ENCODE peak calls at places on chromosome 5, in six cellular contexts. One of them, this sample, is unnamed.

GRCh38 chr5:120388016-120388781 is 75.9 kb upstream of the PRR16 start:
- DNase-seq in CD8-positive, alpha-beta T cell: no peak
- DNase-seq in tibial nerve: no peak
- DNase-seq in fibroblast of pulmonary artery: peak
- DNase-seq in CD4-positive, alpha-beta T cell: no peak
- DNase-seq in IMR-90: peak
- DNase-seq in this sample: no peak

GRCh38 chr5:105508519-105508918 is 1945.9 kb upstream of the NUDT12 start:
- DNase-seq in CD8-positive, alpha-beta T cell: no peak
- DNase-seq in tibial nerve: no peak
- DNase-seq in fibroblast of pulmonary artery: no peak
- DNase-seq in CD4-positive, alpha-beta T cell: no peak
- DNase-seq in IMR-90: peak
- DNase-seq in this sample: no peak

GRCh38 chr5:140041492-140042421 is 1.3 kb downstream of the NRG2 start:
- DNase-seq in CD8-positive, alpha-beta T cell: no peak
- DNase-seq in tibial nerve: peak
- DNase-seq in fibroblast of pulmonary artery: peak
- DNase-seq in CD4-positive, alpha-beta T cell: peak
- DNase-seq in IMR-90: peak
- DNase-seq in this sample: peak

GRCh38 chr5:97037819-97038218 is 101.9 kb downstream of the LNPEP start:
- DNase-seq in CD8-positive, alpha-beta T cell: no peak
- DNase-seq in tibial nerve: no peak
- DNase-seq in fibroblast of pulmonary artery: no peak
- DNase-seq in CD4-positive, alpha-beta T cell: no peak
- DNase-seq in IMR-90: no peak
- DNase-seq in this sample: no peak

GRCh38 chr5:35345222-35345621 is 114.9 kb upstream of the PRLR start:
- DNase-seq in CD8-positive, alpha-beta T cell: no peak
- DNase-seq in tibial nerve: no peak
- DNase-seq in fibroblast of pulmonary artery: no peak
- DNase-seq in CD4-positive, alpha-beta T cell: no peak
- DNase-seq in IMR-90: no peak
- DNase-seq in this sample: no peak

GRCh38 chr5:72291601-72292000 is 28.4 kb downstream of the MRPS27 start:
- DNase-seq in CD8-positive, alpha-beta T cell: no peak
- DNase-seq in tibial nerve: no peak
- DNase-seq in fibroblast of pulmonary artery: no peak
- DNase-seq in CD4-positive, alpha-beta T cell: no peak
- DNase-seq in IMR-90: no peak
- DNase-seq in this sample: no peak

GRCh38 chr5:79456890-79457583 is 56.9 kb downstream of the HOMER1 start:
- DNase-seq in CD8-positive, alpha-beta T cell: no peak
- DNase-seq in tibial nerve: no peak
- DNase-seq in fibroblast of pulmonary artery: no peak
- DNase-seq in CD4-positive, alpha-beta T cell: no peak
- DNase-seq in IMR-90: no peak
- DNase-seq in this sample: no peak

GRCh38 chr5:53507013-53507412 is 26.6 kb downstream of the FST start:
- DNase-seq in CD8-positive, alpha-beta T cell: no peak
- DNase-seq in tibial nerve: no peak
- DNase-seq in fibroblast of pulmonary artery: no peak
- DNase-seq in CD4-positive, alpha-beta T cell: no peak
- DNase-seq in IMR-90: no peak
- DNase-seq in this sample: no peak

GRCh38 chr5:129118405-129118804 is 23.9 kb downstream of the ISOC1 start:
- DNase-seq in CD8-positive, alpha-beta T cell: no peak
- DNase-seq in tibial nerve: no peak
- DNase-seq in fibroblast of pulmonary artery: no peak
- DNase-seq in CD4-positive, alpha-beta T cell: no peak
- DNase-seq in IMR-90: peak
- DNase-seq in this sample: no peak

GRCh38 chr5:56085205-56085604 is 90.4 kb upstream of the IL6ST start:
- DNase-seq in CD8-positive, alpha-beta T cell: no peak
- DNase-seq in tibial nerve: no peak
- DNase-seq in fibroblast of pulmonary artery: peak
- DNase-seq in CD4-positive, alpha-beta T cell: no peak
- DNase-seq in IMR-90: peak
- DNase-seq in this sample: no peak

GRCh38 chr5:75601996-75602395 is 9.3 kb upstream of the ANKDD1B start:
- DNase-seq in CD8-positive, alpha-beta T cell: no peak
- DNase-seq in tibial nerve: no peak
- DNase-seq in fibroblast of pulmonary artery: no peak
- DNase-seq in CD4-positive, alpha-beta T cell: no peak
- DNase-seq in IMR-90: peak
- DNase-seq in this sample: no peak

GRCh38 chr5:35188041-35188457 is 42.2 kb downstream of the PRLR start:
- DNase-seq in CD8-positive, alpha-beta T cell: no peak
- DNase-seq in tibial nerve: no peak
- DNase-seq in fibroblast of pulmonary artery: no peak
- DNase-seq in CD4-positive, alpha-beta T cell: no peak
- DNase-seq in IMR-90: no peak
- DNase-seq in this sample: no peak

GRCh38 chr5:124654418-124654817 is 92.0 kb downstream of the ZNF608 start:
- DNase-seq in CD8-positive, alpha-beta T cell: no peak
- DNase-seq in tibial nerve: no peak
- DNase-seq in fibroblast of pulmonary artery: no peak
- DNase-seq in CD4-positive, alpha-beta T cell: no peak
- DNase-seq in IMR-90: no peak
- DNase-seq in this sample: no peak

GRCh38 chr5:157603333-157604190 is 28.0 kb upstream of the ADAM19 start:
- DNase-seq in CD8-positive, alpha-beta T cell: peak
- DNase-seq in tibial nerve: no peak
- DNase-seq in fibroblast of pulmonary artery: peak
- DNase-seq in CD4-positive, alpha-beta T cell: peak
- DNase-seq in IMR-90: peak
- DNase-seq in this sample: peak

GRCh38 chr5:122775713-122776084 is 819 bp downstream of the SNX2 start:
- DNase-seq in CD8-positive, alpha-beta T cell: no peak
- DNase-seq in tibial nerve: no peak
- DNase-seq in fibroblast of pulmonary artery: peak
- DNase-seq in CD4-positive, alpha-beta T cell: no peak
- DNase-seq in IMR-90: no peak
- DNase-seq in this sample: no peak

GRCh38 chr5:72366324-72366976 is 46.3 kb downstream of the PTCD2 start:
- DNase-seq in CD8-positive, alpha-beta T cell: no peak
- DNase-seq in tibial nerve: peak
- DNase-seq in fibroblast of pulmonary artery: peak
- DNase-seq in CD4-positive, alpha-beta T cell: peak
- DNase-seq in IMR-90: peak
- DNase-seq in this sample: peak

GRCh38 chr5:126525630-126526245 is 69.3 kb downstream of the ALDH7A1 start:
- DNase-seq in CD8-positive, alpha-beta T cell: no peak
- DNase-seq in tibial nerve: peak
- DNase-seq in fibroblast of pulmonary artery: peak
- DNase-seq in CD4-positive, alpha-beta T cell: no peak
- DNase-seq in IMR-90: peak
- DNase-seq in this sample: no peak

GRCh38 chr5:147979761-147980160 is 73.4 kb upstream of the C5orf46 start:
- DNase-seq in CD8-positive, alpha-beta T cell: no peak
- DNase-seq in tibial nerve: no peak
- DNase-seq in fibroblast of pulmonary artery: no peak
- DNase-seq in CD4-positive, alpha-beta T cell: no peak
- DNase-seq in IMR-90: no peak
- DNase-seq in this sample: no peak

GRCh38 chr5:136399512-136399911 is 34.2 kb upstream of the TRPC7 start:
- DNase-seq in CD8-positive, alpha-beta T cell: no peak
- DNase-seq in tibial nerve: no peak
- DNase-seq in fibroblast of pulmonary artery: no peak
- DNase-seq in CD4-positive, alpha-beta T cell: no peak
- DNase-seq in IMR-90: peak
- DNase-seq in this sample: no peak

DNA sequence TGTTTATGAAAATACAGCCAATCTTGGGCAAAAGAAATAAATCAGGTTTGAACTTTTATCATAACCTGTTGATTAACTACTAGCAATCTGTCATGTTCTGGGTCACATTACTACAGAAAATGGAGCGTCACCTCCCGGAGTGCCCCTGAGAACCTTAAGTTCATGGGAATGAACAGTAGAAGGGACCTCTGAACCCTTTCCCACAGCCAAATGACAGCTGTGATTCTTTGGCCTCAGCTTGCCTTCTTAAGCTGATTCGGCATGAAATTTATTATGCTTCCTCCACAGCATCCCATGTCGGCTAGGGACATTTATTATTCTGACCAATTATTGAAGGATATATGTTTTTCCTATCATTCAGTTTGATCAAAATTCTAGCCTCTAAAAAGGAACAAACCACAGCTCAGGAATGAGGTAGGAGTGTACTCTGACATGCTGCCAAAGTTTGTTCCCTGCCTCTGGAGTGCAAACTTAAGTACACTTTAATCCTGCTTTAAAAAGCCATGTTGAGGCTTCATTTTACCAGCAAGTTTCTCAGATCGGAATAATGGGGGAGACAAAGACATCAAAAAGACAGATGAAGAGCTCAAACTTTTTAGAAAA is 440.6 kb downstream of the CETN3 start:
- DNase-seq in CD8-positive, alpha-beta T cell: no peak
- DNase-seq in tibial nerve: no peak
- DNase-seq in fibroblast of pulmonary artery: peak
- DNase-seq in CD4-positive, alpha-beta T cell: no peak
- DNase-seq in IMR-90: no peak
- DNase-seq in this sample: no peak
- TF ChIP-seq CTCF in CD8-positive, alpha-beta T cell: no peak
- TF ChIP-seq CTCF in tibial nerve: no peak
- TF ChIP-seq CTCF in fibroblast of pulmonary artery: no peak
- TF ChIP-seq CTCF in CD4-positive, alpha-beta T cell: no peak
- TF ChIP-seq CTCF in IMR-90: no peak
- TF ChIP-seq CTCF in this sample: no peak

GRCh38 chr5:74035521-74035937 is 409.5 kb downstream of the ARHGEF28 start:
- DNase-seq in CD8-positive, alpha-beta T cell: no peak
- DNase-seq in tibial nerve: no peak
- DNase-seq in fibroblast of pulmonary artery: peak
- DNase-seq in CD4-positive, alpha-beta T cell: no peak
- DNase-seq in IMR-90: peak
- DNase-seq in this sample: no peak
- TF ChIP-seq CTCF in CD8-positive, alpha-beta T cell: no peak
- TF ChIP-seq CTCF in tibial nerve: peak
- TF ChIP-seq CTCF in fibroblast of pulmonary artery: peak
- TF ChIP-seq CTCF in CD4-positive, alpha-beta T cell: no peak
- TF ChIP-seq CTCF in IMR-90: peak
- TF ChIP-seq CTCF in this sample: peak

GRCh38 chr5:180595381-180596114 is 4.2 kb upstream of the SCGB3A1 start:
- DNase-seq in CD8-positive, alpha-beta T cell: peak
- DNase-seq in tibial nerve: no peak
- DNase-seq in fibroblast of pulmonary artery: no peak
- DNase-seq in CD4-positive, alpha-beta T cell: no peak
- DNase-seq in IMR-90: no peak
- DNase-seq in this sample: no peak
- TF ChIP-seq CTCF in CD8-positive, alpha-beta T cell: no peak
- TF ChIP-seq CTCF in tibial nerve: no peak
- TF ChIP-seq CTCF in fibroblast of pulmonary artery: no peak
- TF ChIP-seq CTCF in CD4-positive, alpha-beta T cell: no peak
- TF ChIP-seq CTCF in IMR-90: no peak
- TF ChIP-seq CTCF in this sample: no peak

GRCh38 chr5:33470544-33470943 is 29.8 kb downstream of the TARS1 start:
- DNase-seq in CD8-positive, alpha-beta T cell: no peak
- DNase-seq in tibial nerve: no peak
- DNase-seq in fibroblast of pulmonary artery: peak
- DNase-seq in CD4-positive, alpha-beta T cell: no peak
- DNase-seq in IMR-90: peak
- DNase-seq in this sample: no peak
- TF ChIP-seq CTCF in CD8-positive, alpha-beta T cell: no peak
- TF ChIP-seq CTCF in tibial nerve: no peak
- TF ChIP-seq CTCF in fibroblast of pulmonary artery: peak
- TF ChIP-seq CTCF in CD4-positive, alpha-beta T cell: no peak
- TF ChIP-seq CTCF in IMR-90: peak
- TF ChIP-seq CTCF in this sample: no peak

GRCh38 chr5:14809369-14810144 is 62.0 kb downstream of the ANKH start:
- DNase-seq in CD8-positive, alpha-beta T cell: peak
- DNase-seq in tibial nerve: peak
- DNase-seq in fibroblast of pulmonary artery: peak
- DNase-seq in CD4-positive, alpha-beta T cell: peak
- DNase-seq in IMR-90: peak
- DNase-seq in this sample: peak
- TF ChIP-seq CTCF in CD8-positive, alpha-beta T cell: no peak
- TF ChIP-seq CTCF in tibial nerve: no peak
- TF ChIP-seq CTCF in fibroblast of pulmonary artery: no peak
- TF ChIP-seq CTCF in CD4-positive, alpha-beta T cell: no peak
- TF ChIP-seq CTCF in IMR-90: no peak
- TF ChIP-seq CTCF in this sample: no peak

GRCh38 chr5:101534486-101535110 is 631.5 kb upstream of the ST8SIA4 start:
- DNase-seq in CD8-positive, alpha-beta T cell: no peak
- DNase-seq in tibial nerve: no peak
- DNase-seq in fibroblast of pulmonary artery: no peak
- DNase-seq in CD4-positive, alpha-beta T cell: no peak
- DNase-seq in IMR-90: peak
- DNase-seq in this sample: no peak
- TF ChIP-seq CTCF in CD8-positive, alpha-beta T cell: no peak
- TF ChIP-seq CTCF in tibial nerve: no peak
- TF ChIP-seq CTCF in fibroblast of pulmonary artery: no peak
- TF ChIP-seq CTCF in CD4-positive, alpha-beta T cell: no peak
- TF ChIP-seq CTCF in IMR-90: no peak
- TF ChIP-seq CTCF in this sample: no peak

DNA sequence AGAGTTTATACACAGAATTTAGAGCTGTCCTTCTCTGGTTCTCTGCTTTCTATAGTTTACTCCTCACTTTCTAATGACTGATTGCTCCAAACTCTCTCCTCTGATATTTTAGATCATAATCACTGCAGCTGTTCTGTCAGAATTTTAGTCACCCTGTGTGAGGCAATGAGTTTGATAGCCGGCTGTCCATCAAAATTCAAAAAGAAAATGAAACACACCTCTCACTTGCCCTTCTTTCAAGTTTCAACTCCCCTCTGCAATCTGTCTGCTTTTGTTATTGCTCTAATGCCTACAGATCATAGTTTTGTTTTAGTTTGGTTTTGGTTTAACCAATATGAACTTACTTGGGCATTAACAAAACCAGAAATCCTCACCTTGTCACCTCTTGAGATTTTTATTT is 23.3 kb upstream of the ABLIM3 start:
- DNase-seq in CD8-positive, alpha-beta T cell: no peak
- DNase-seq in tibial nerve: no peak
- DNase-seq in fibroblast of pulmonary artery: no peak
- DNase-seq in CD4-positive, alpha-beta T cell: no peak
- DNase-seq in IMR-90: no peak
- DNase-seq in this sample: no peak
- TF ChIP-seq CTCF in CD8-positive, alpha-beta T cell: no peak
- TF ChIP-seq CTCF in tibial nerve: no peak
- TF ChIP-seq CTCF in fibroblast of pulmonary artery: no peak
- TF ChIP-seq CTCF in CD4-positive, alpha-beta T cell: no peak
- TF ChIP-seq CTCF in IMR-90: no peak
- TF ChIP-seq CTCF in this sample: no peak

DNA sequence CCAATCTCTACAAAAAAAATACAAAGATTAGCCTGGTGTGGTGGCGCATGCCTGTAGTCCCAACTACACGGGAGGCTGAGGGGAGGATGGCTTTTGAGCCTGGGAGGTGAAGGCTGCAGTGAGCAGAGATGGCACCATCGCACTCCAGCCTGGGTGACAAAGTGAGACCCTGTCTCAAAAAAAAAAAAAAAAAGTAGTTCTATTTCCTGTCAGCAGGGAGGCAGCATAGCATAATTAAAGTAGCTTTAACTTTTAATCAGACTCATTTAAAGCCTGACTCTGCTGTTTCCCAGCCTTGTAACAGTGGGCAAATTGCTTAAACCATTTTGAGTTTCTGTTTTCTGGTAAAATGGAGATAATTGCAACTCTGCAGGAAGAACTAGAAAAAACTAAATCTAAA is 31.2 kb downstream of the CNOT6 start:
- DNase-seq in CD8-positive, alpha-beta T cell: no peak
- DNase-seq in tibial nerve: no peak
- DNase-seq in fibroblast of pulmonary artery: no peak
- DNase-seq in CD4-positive, alpha-beta T cell: no peak
- DNase-seq in IMR-90: no peak
- DNase-seq in this sample: no peak
- TF ChIP-seq CTCF in CD8-positive, alpha-beta T cell: no peak
- TF ChIP-seq CTCF in tibial nerve: no peak
- TF ChIP-seq CTCF in fibroblast of pulmonary artery: no peak
- TF ChIP-seq CTCF in CD4-positive, alpha-beta T cell: no peak
- TF ChIP-seq CTCF in IMR-90: no peak
- TF ChIP-seq CTCF in this sample: no peak

This sample was measured in CD14-positive monocyte.